ENCODE peak calls at places on chromosomes 16 and 17, in five cellular contexts. One of them, this sample, is unnamed.

GRCh38 chr17:37088459-37088858 is 139.7 kb downstream of the AATF start:
- DNase-seq in HCT116: no peak
- DNase-seq in HFF-Myc: no peak
- DNase-seq in endothelial cell of umbilical vein: no peak
- DNase-seq in GM12865: no peak
- DNase-seq in this sample: no peak

GRCh38 chr17:50712641-50713296 is 5.1 kb upstream of the ANKRD40 start:
- DNase-seq in HCT116: no peak
- DNase-seq in HFF-Myc: no peak
- DNase-seq in endothelial cell of umbilical vein: no peak
- DNase-seq in GM12865: no peak
- DNase-seq in this sample: no peak

GRCh38 chr16:89117239-89117974 is 23.8 kb downstream of the ACSF3 start:
- DNase-seq in HCT116: no peak
- DNase-seq in HFF-Myc: no peak
- DNase-seq in endothelial cell of umbilical vein: no peak
- DNase-seq in GM12865: no peak
- DNase-seq in this sample: no peak

GRCh38 chr17:39935896-39936295 is 8.4 kb downstream of the LRRC3C start:
- DNase-seq in HCT116: no peak
- DNase-seq in HFF-Myc: no peak
- DNase-seq in endothelial cell of umbilical vein: no peak
- DNase-seq in GM12865: no peak
- DNase-seq in this sample: no peak

GRCh38 chr17:66549731-66550207 is 247.4 kb downstream of the PRKCA start:
- DNase-seq in HCT116: peak
- DNase-seq in HFF-Myc: peak
- DNase-seq in endothelial cell of umbilical vein: peak
- DNase-seq in GM12865: no peak
- DNase-seq in this sample: no peak

GRCh38 chr16:91484-91883 is 13.5 kb downstream of the MPG start:
- DNase-seq in HCT116: no peak
- DNase-seq in HFF-Myc: no peak
- DNase-seq in endothelial cell of umbilical vein: no peak
- DNase-seq in GM12865: no peak
- DNase-seq in this sample: no peak

GRCh38 chr17:28865946-28866752 is 11.3 kb downstream of the ERAL1 start:
- DNase-seq in HCT116: no peak
- DNase-seq in HFF-Myc: no peak
- DNase-seq in endothelial cell of umbilical vein: peak
- DNase-seq in GM12865: peak
- DNase-seq in this sample: no peak

GRCh38 chr16:58563235-58563634 is 47.9 kb downstream of the SETD6 start:
- DNase-seq in HCT116: no peak
- DNase-seq in HFF-Myc: peak
- DNase-seq in endothelial cell of umbilical vein: peak
- DNase-seq in GM12865: no peak
- DNase-seq in this sample: no peak

GRCh38 chr16:79839450-79839849 is 238.9 kb upstream of the MAF start:
- DNase-seq in HCT116: no peak
- DNase-seq in HFF-Myc: no peak
- DNase-seq in endothelial cell of umbilical vein: no peak
- DNase-seq in GM12865: no peak
- DNase-seq in this sample: no peak

GRCh38 chr17:71726320-71726719 is 394.5 kb upstream of the SOX9 start:
- DNase-seq in HCT116: no peak
- DNase-seq in HFF-Myc: no peak
- DNase-seq in endothelial cell of umbilical vein: no peak
- DNase-seq in GM12865: no peak
- DNase-seq in this sample: no peak

GRCh38 chr17:51869387-51869786 is 289.1 kb downstream of the CA10 start:
- DNase-seq in HCT116: no peak
- DNase-seq in HFF-Myc: no peak
- DNase-seq in endothelial cell of umbilical vein: no peak
- DNase-seq in GM12865: peak
- DNase-seq in this sample: peak

GRCh38 chr16:26569793-26570192 is 496.9 kb upstream of the C16orf82 start:
- DNase-seq in HCT116: no peak
- DNase-seq in HFF-Myc: no peak
- DNase-seq in endothelial cell of umbilical vein: no peak
- DNase-seq in GM12865: peak
- DNase-seq in this sample: peak

GRCh38 chr16:1936945-1937479 is 6.0 kb downstream of the MSRB1 start:
- DNase-seq in HCT116: no peak
- DNase-seq in HFF-Myc: no peak
- DNase-seq in endothelial cell of umbilical vein: no peak
- DNase-seq in GM12865: no peak
- DNase-seq in this sample: no peak

GRCh38 chr17:57984226-57984890 is 3.7 kb downstream of the VEZF1 start:
- DNase-seq in HCT116: no peak
- DNase-seq in HFF-Myc: no peak
- DNase-seq in endothelial cell of umbilical vein: no peak
- DNase-seq in GM12865: no peak
- DNase-seq in this sample: no peak

GRCh38 chr17:33778505-33779398 is 476.3 kb upstream of the CCL2 start:
- DNase-seq in HCT116: peak
- DNase-seq in HFF-Myc: peak
- DNase-seq in endothelial cell of umbilical vein: peak
- DNase-seq in GM12865: peak
- DNase-seq in this sample: peak

GRCh38 chr16:85699628-85700027 is 10.9 kb upstream of the GINS2 start:
- DNase-seq in HCT116: no peak
- DNase-seq in HFF-Myc: no peak
- DNase-seq in endothelial cell of umbilical vein: no peak
- DNase-seq in GM12865: no peak
- DNase-seq in this sample: no peak

GRCh38 chr16:77636615-77637014 is 85.7 kb upstream of the NUDT7 start:
- DNase-seq in HCT116: no peak
- DNase-seq in HFF-Myc: no peak
- DNase-seq in endothelial cell of umbilical vein: no peak
- DNase-seq in GM12865: no peak
- DNase-seq in this sample: no peak

GRCh38 chr17:6596941-6597340 is 40.6 kb upstream of the PITPNM3 start:
- DNase-seq in HCT116: no peak
- DNase-seq in HFF-Myc: no peak
- DNase-seq in endothelial cell of umbilical vein: no peak
- DNase-seq in GM12865: no peak
- DNase-seq in this sample: no peak

GRCh38 chr16:71216714-71217113 is 13.8 kb downstream of the HYDIN start:
- DNase-seq in HCT116: no peak
- DNase-seq in HFF-Myc: no peak
- DNase-seq in endothelial cell of umbilical vein: no peak
- DNase-seq in GM12865: no peak
- DNase-seq in this sample: no peak

DNA sequence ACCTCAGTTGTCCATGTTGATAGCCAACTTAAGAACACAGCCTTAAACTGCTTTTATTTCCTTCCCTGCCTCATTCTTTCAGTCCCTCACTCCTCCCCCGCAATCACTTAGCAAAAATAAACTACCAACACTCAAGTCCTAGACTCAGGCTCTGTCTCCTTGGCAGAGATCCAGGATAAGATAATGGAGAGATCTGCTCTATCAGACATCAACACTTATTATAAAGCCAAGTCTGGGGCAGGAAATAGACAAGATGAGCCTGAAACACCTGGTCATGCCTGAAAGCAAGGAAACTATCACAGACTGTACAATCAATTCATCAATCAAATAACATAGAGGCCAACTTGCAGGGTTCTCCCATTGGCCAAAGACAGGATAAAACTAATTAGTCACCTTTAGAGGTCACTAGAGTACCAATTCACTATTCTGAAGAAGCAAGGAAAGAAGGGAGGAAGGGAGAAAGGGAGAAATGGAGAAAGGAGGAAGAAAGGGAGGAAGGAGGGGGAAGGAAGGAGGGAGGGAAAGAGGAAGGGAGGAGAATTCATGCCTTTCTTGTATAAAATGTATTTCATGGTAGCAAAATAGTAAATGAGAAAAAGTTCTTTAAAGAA is 15.6 kb downstream of the HYDIN start:
- DNase-seq in HCT116: peak
- DNase-seq in HFF-Myc: no peak
- DNase-seq in endothelial cell of umbilical vein: peak
- DNase-seq in GM12865: peak
- DNase-seq in this sample: no peak
- TF ChIP-seq CTCF in HCT116: peak
- TF ChIP-seq CTCF in HFF-Myc: no peak
- TF ChIP-seq CTCF in endothelial cell of umbilical vein: no peak
- TF ChIP-seq CTCF in GM12865: peak
- TF ChIP-seq CTCF in this sample: no peak

GRCh38 chr16:48408688-48409087 is 23.5 kb upstream of the SIAH1 start:
- DNase-seq in HCT116: no peak
- DNase-seq in HFF-Myc: no peak
- DNase-seq in endothelial cell of umbilical vein: no peak
- DNase-seq in GM12865: no peak
- DNase-seq in this sample: no peak
- TF ChIP-seq CTCF in HCT116: no peak
- TF ChIP-seq CTCF in HFF-Myc: no peak
- TF ChIP-seq CTCF in endothelial cell of umbilical vein: no peak
- TF ChIP-seq CTCF in GM12865: no peak
- TF ChIP-seq CTCF in this sample: no peak

DNA sequence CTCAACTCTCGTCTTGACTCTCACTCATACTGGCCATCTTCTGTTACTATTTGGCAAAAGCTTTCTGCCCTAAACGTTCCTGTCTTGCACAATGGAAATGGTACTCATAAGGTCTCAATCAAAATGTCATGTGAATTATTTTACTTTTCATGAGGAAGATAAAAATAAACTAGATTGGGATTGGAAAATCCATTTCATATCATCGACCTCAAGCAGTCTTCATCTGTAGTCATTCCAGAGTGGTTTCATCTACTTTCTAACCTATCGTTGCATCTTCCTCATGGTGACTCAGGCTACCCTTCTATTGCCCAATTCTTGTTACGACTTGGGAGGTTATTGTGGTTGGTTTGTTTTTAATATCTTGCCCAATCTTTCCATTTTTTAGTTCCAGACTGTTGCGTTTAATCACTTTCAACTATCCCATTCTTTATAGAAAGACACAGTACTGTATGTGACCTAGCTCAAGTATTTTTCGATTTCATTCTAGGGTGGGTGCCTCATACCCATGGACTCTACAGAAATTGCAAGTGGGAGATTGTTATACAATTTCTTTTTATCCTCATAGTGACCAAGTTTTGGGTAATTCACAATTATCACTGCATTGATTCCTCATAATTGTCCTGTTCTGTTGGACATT is 317.1 kb upstream of the KCNJ16 start:
- DNase-seq in HCT116: no peak
- DNase-seq in HFF-Myc: no peak
- DNase-seq in endothelial cell of umbilical vein: no peak
- DNase-seq in GM12865: no peak
- DNase-seq in this sample: no peak
- TF ChIP-seq CTCF in HCT116: no peak
- TF ChIP-seq CTCF in HFF-Myc: no peak
- TF ChIP-seq CTCF in endothelial cell of umbilical vein: no peak
- TF ChIP-seq CTCF in GM12865: no peak
- TF ChIP-seq CTCF in this sample: no peak

GRCh38 chr17:56475121-56475520 is 118.4 kb upstream of the NOG start:
- DNase-seq in HCT116: no peak
- DNase-seq in HFF-Myc: no peak
- DNase-seq in endothelial cell of umbilical vein: no peak
- DNase-seq in GM12865: no peak
- DNase-seq in this sample: no peak

GRCh38 chr17:56481654-56482053 is 111.8 kb upstream of the NOG start:
- DNase-seq in HCT116: no peak
- DNase-seq in HFF-Myc: no peak
- DNase-seq in endothelial cell of umbilical vein: no peak
- DNase-seq in GM12865: no peak
- DNase-seq in this sample: no peak

GRCh38 chr17:56482229-56482628 is 111.3 kb upstream of the NOG start:
- DNase-seq in HCT116: no peak
- DNase-seq in HFF-Myc: no peak
- DNase-seq in endothelial cell of umbilical vein: no peak
- DNase-seq in GM12865: no peak
- DNase-seq in this sample: no peak

GRCh38 chr17:56478836-56479447 is 114.6 kb upstream of the NOG start:
- DNase-seq in HCT116: peak
- DNase-seq in HFF-Myc: no peak
- DNase-seq in endothelial cell of umbilical vein: peak
- DNase-seq in GM12865: peak
- DNase-seq in this sample: peak
- TF ChIP-seq CTCF in HCT116: peak
- TF ChIP-seq CTCF in HFF-Myc: peak
- TF ChIP-seq CTCF in endothelial cell of umbilical vein: peak
- TF ChIP-seq CTCF in GM12865: peak
- TF ChIP-seq CTCF in this sample: peak

DNA sequence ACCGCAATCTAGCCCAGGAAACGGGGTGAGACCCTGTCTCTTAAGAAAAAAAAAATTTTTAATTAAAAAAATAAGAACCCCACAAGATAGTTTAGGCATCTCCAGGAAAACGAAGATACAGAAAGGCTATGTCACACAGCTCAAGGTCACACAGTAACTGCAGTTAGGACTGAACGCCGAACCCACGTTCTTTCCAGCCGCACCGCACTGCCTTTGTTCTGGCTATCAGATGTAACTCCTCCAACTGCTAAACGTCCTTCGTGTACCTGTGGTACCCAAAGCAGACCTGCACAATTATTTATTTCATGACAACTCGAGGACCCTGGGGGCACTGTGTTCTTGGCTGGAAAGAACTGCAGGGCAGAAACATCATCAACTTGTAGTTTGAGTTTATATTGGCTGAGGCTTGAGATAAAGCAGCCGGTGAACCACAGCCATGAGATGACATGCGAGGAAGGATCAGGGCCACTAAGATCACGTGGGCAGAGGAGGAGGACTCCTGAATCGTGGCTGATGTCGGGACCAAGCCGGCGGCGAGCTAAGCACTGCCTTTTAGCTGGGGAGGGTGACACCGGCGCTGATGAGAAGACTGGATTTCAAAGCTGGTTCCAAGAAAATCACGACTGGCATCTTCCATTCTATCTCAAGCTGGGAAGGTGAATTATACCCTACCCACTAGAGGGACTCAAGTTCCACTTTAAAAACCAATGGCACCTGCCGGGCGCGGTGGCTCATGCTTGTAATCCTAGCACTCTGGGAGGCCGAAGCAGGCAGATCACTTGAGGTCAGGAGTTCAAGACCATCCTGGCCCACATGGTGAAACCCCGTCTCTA is 20.7 kb upstream of the MNT start:
- DNase-seq in HCT116: no peak
- DNase-seq in HFF-Myc: no peak
- DNase-seq in endothelial cell of umbilical vein: no peak
- DNase-seq in GM12865: no peak
- DNase-seq in this sample: no peak
- TF ChIP-seq CTCF in HCT116: no peak
- TF ChIP-seq CTCF in HFF-Myc: peak
- TF ChIP-seq CTCF in endothelial cell of umbilical vein: no peak
- TF ChIP-seq CTCF in GM12865: no peak
- TF ChIP-seq CTCF in this sample: no peak

DNA sequence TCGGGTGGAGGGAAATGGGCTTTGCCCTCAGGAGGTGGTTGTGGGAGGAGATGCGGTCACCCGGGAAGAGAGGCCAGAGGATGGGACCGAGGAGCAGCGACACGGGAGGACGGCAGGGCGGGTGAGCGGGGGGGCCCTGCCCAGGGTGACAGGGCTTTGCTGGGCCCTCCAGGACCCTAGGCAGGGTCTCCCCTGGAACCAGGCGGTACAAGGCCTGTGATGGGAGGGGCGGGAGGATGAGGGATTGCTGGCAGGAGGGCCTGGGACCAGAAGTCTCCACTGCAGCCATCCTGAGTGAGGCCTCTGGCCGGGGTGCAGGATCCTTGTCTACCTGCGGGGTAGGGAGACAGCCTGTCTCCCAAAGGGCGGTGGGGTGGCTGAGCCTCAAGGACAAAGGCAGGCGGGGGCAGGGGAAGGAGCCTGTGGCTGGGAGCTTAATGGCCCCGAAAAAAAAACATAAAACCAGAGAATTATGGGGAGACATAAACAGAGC is 66.9 kb downstream of the SREBF1 start:
- DNase-seq in HCT116: no peak
- DNase-seq in HFF-Myc: no peak
- DNase-seq in endothelial cell of umbilical vein: no peak
- DNase-seq in GM12865: no peak
- DNase-seq in this sample: no peak
- TF ChIP-seq CTCF in HCT116: no peak
- TF ChIP-seq CTCF in HFF-Myc: no peak
- TF ChIP-seq CTCF in endothelial cell of umbilical vein: no peak
- TF ChIP-seq CTCF in GM12865: no peak
- TF ChIP-seq CTCF in this sample: no peak

This sample was measured in GM13976.